ENCODE peak calls at places on chromosomes 12 and 14, in seven cellular contexts. B, G, S, F, J, Z and P are unnamed samples.

GRCh38 chr12:51351913-51352532 is 5.5 kb upstream of the CELA1 start:
- DNase-seq in S (peak), F (peak), B (peak), G (no peak), J (peak), Z (peak), P (peak)

GRCh38 chr12:110903511-110903910 is 16.9 kb downstream of the MYL2 start:
- DNase-seq in J (no peak), B (no peak), F (no peak), G (no peak), S (no peak), Z (no peak), P (no peak)

GRCh38 chr12:72053604-72054003 is 115.0 kb downstream of the TPH2 start:
- DNase-seq in S (no peak), J (no peak), F (no peak), G (no peak), B (no peak), Z (no peak), P (no peak)

GRCh38 chr14:50106178-50106577 is 10.2 kb downstream of the VCPKMT start:
- DNase-seq in B (no peak), Z (no peak), J (no peak), F (no peak), S (no peak), G (no peak), P (no peak)

GRCh38 chr12:128178971-128179370 is 88.0 kb upstream of the TMEM132C start:
- DNase-seq in S (no peak), G (no peak), B (no peak), J (no peak), Z (no peak), F (no peak), P (no peak)

GRCh38 chr12:34287986-34288962 is 266.0 kb downstream of the ALG10 start:
- DNase-seq in J (no peak), Z (no peak), B (no peak), G (peak), S (no peak), F (no peak), P (no peak)

GRCh38 chr14:60878536-60878935 is 102.3 kb downstream of the TRMT5 start:
- DNase-seq in J (no peak), B (no peak), G (no peak), Z (no peak), F (no peak), S (no peak), P (no peak)

GRCh38 chr12:48601013-48601756 is 31.3 kb upstream of the LALBA start:
- DNase-seq in S (no peak), B (no peak), J (no peak), Z (no peak), F (no peak), G (no peak), P (no peak)

GRCh38 chr12:45988259-45988658 is 2.1 kb downstream of the SCAF11 start:
- DNase-seq in S (no peak), Z (no peak), B (no peak), J (no peak), F (no peak), G (no peak), P (no peak)

GRCh38 chr14:67759916-67760315 is 56.5 kb downstream of the ZFYVE26 start:
- DNase-seq in J (no peak), F (no peak), S (no peak), Z (no peak), B (no peak), G (no peak), P (no peak)

GRCh38 chr12:52669426-52669825 is 10.8 kb downstream of the KRT1 start:
- DNase-seq in J (no peak), G (no peak), S (no peak), Z (no peak), B (no peak), F (no peak), P (no peak)

GRCh38 chr14:50059773-50060629 is 56.4 kb downstream of the VCPKMT start:
- DNase-seq in G (peak), Z (no peak), B (no peak), S (no peak), F (no peak), J (no peak), P (no peak)

GRCh38 chr14:90820958-90821357 is 4.7 kb upstream of the TTC7B start:
- DNase-seq in Z (peak), G (no peak), B (peak), F (no peak), J (peak), S (no peak), P (no peak)